ENCODE peak calls at places on chromosomes 1 and 21, in seven cellular contexts. B is progenitor cell of endocrine pancreas; L is Right ventricle myocardium superior; U is GM12891; V is A172; X is activated CD4-positive, alpha-beta T cell treated with anti-CD3 and anti-CD28 coated beads for 24 hours; J is neural crest cell. R is an unnamed sample.

GRCh38 chr1:205451202-205451601 is 4.6 kb downstream of the BLACAT1 start:
- DNase-seq in B (no peak), V (no peak), X (no peak), L (no peak), J (no peak), U (no peak), R (no peak)

GRCh38 chr1:193905288-193906085 is 719.1 kb upstream of the B3GALT2 start:
- DNase-seq in J (no peak), L (no peak), X (no peak), B (no peak), V (no peak), U (no peak), R (no peak)

GRCh38 chr1:78649628-78650027 is at the start of gene IFI44:
- DNase-seq in U (peak; percentile 12), L (peak; percentile 90), J (no peak), X (peak; percentile 41), B (no peak), V (peak; percentile 78), R (no peak)

GRCh38 chr1:196516373-196516772 is 91.9 kb downstream of the KCNT2 start:
- DNase-seq in X (no peak), B (no peak), L (no peak), V (no peak), U (no peak), J (no peak), R (no peak)

GRCh38 chr21:15775291-15775690 is 45.5 kb downstream of the USP25 start:
- DNase-seq in V (no peak), J (no peak), X (no peak), U (no peak), B (no peak), L (no peak), R (no peak)

GRCh38 chr1:185050823-185051451 is 5.6 kb downstream of the RNF2 start:
- DNase-seq in V (no peak), L (no peak), U (no peak), B (no peak), X (no peak), J (no peak), R (no peak)

GRCh38 chr1:47478090-47478489 is 40.2 kb downstream of the FOXD2 start:
- DNase-seq in J (no peak), U (no peak), L (no peak), X (no peak), B (peak; percentile 67), V (no peak), R (no peak)

GRCh38 chr1:36528361-36529349 is 45.9 kb upstream of the CSF3R start:
- DNase-seq in X (no peak), B (no peak), L (no peak), V (no peak), U (no peak), J (no peak), R (no peak)

GRCh38 chr1:151254217-151255213 is at the start of gene PSMD4:
- DNase-seq in L (peak; percentile 96), X (peak; percentile 88), J (peak; percentile 84), V (peak; percentile 99), B (peak; percentile 77), U (peak; percentile 97), R (peak; percentile 95)

GRCh38 chr1:40059960-40060337 is 19.4 kb downstream of the CAP1 start:
- DNase-seq in B (no peak), V (no peak), X (no peak), J (no peak), U (no peak), L (no peak), R (no peak)

GRCh38 chr1:166884040-166884642 is 8.1 kb upstream of the TADA1 start:
- DNase-seq in U (peak; percentile 23), L (peak; percentile 54), X (peak; percentile 10), B (peak; percentile 50), J (peak; percentile 70), V (no peak), R (no peak)